ENCODE peak calls at places on chromosomes 4 and X, in six cellular contexts. One of them, this sample, is unnamed.

GRCh38 chrX:135009057-135009605 is 13.2 kb downstream of the RTL8B start:
- DNase-seq in pons: no peak
- DNase-seq in EH: no peak
- DNase-seq in choroid plexus epithelial cell: no peak
- DNase-seq in hippocampal formation: no peak
- DNase-seq in RWPE1: no peak
- DNase-seq in this sample: no peak

GRCh38 chr4:89290727-89291126 is 16.9 kb downstream of the GPRIN3 start:
- DNase-seq in pons: peak; percentile 53
- DNase-seq in EH: no peak
- DNase-seq in choroid plexus epithelial cell: peak; percentile 21
- DNase-seq in hippocampal formation: no peak
- DNase-seq in RWPE1: no peak
- DNase-seq in this sample: no peak

GRCh38 chrX:12245650-12246645 is 107.7 kb downstream of the FRMPD4 start:
- DNase-seq in pons: no peak
- DNase-seq in EH: peak; percentile 83
- DNase-seq in choroid plexus epithelial cell: peak; percentile 47
- DNase-seq in hippocampal formation: no peak
- DNase-seq in RWPE1: no peak
- DNase-seq in this sample: no peak

GRCh38 chrX:22952011-22952410 is 47.7 kb upstream of the DDX53 start:
- DNase-seq in pons: no peak
- DNase-seq in EH: peak; percentile 46
- DNase-seq in choroid plexus epithelial cell: peak; percentile 63
- DNase-seq in hippocampal formation: no peak
- DNase-seq in RWPE1: no peak
- DNase-seq in this sample: no peak

GRCh38 chr4:41213563-41214157 is 682 bp downstream of the APBB2 start:
- DNase-seq in pons: no peak
- DNase-seq in EH: peak; percentile 32
- DNase-seq in choroid plexus epithelial cell: no peak
- DNase-seq in hippocampal formation: no peak
- DNase-seq in RWPE1: no peak
- DNase-seq in this sample: peak; percentile 56

GRCh38 chr4:27010334-27010940 is 149.8 kb downstream of the STIM2 start:
- DNase-seq in pons: peak; percentile 73
- DNase-seq in EH: peak; percentile 71
- DNase-seq in choroid plexus epithelial cell: peak; percentile 89
- DNase-seq in hippocampal formation: peak; percentile 90
- DNase-seq in RWPE1: peak; percentile 53
- DNase-seq in this sample: peak; percentile 63

GRCh38 chrX:74246524-74246923 is 57.5 kb upstream of the ZCCHC13 start:
- DNase-seq in pons: no peak
- DNase-seq in EH: peak; percentile 40
- DNase-seq in choroid plexus epithelial cell: peak; percentile 39
- DNase-seq in hippocampal formation: no peak
- DNase-seq in RWPE1: no peak
- DNase-seq in this sample: no peak

GRCh38 chr4:153748378-153748777 is 11.4 kb downstream of the RNF175 start:
- DNase-seq in pons: no peak
- DNase-seq in EH: peak; percentile 67
- DNase-seq in choroid plexus epithelial cell: peak; percentile 85
- DNase-seq in hippocampal formation: no peak
- DNase-seq in RWPE1: peak; percentile 87
- DNase-seq in this sample: no peak

GRCh38 chr4:127352220-127352619 is 280.5 kb upstream of the INTU start:
- DNase-seq in pons: no peak
- DNase-seq in EH: no peak
- DNase-seq in choroid plexus epithelial cell: peak; percentile 5
- DNase-seq in hippocampal formation: no peak
- DNase-seq in RWPE1: no peak
- DNase-seq in this sample: no peak

GRCh38 chr4:41334182-41334581 is 77.5 kb downstream of the UCHL1 start:
- DNase-seq in pons: no peak
- DNase-seq in EH: no peak
- DNase-seq in choroid plexus epithelial cell: no peak
- DNase-seq in hippocampal formation: no peak
- DNase-seq in RWPE1: peak; percentile 70
- DNase-seq in this sample: peak; percentile 9

GRCh38 chrX:129577473-129577872 is 37.4 kb downstream of the OCRL start:
- DNase-seq in pons: no peak
- DNase-seq in EH: peak; percentile 81
- DNase-seq in choroid plexus epithelial cell: peak; percentile 89
- DNase-seq in hippocampal formation: no peak
- DNase-seq in RWPE1: peak; percentile 8
- DNase-seq in this sample: no peak

GRCh38 chrX:12080265-12080664 is 58.0 kb upstream of the FRMPD4 start:
- DNase-seq in pons: peak; percentile 8
- DNase-seq in EH: peak; percentile 55
- DNase-seq in choroid plexus epithelial cell: peak; percentile 59
- DNase-seq in hippocampal formation: no peak
- DNase-seq in RWPE1: peak; percentile 8
- DNase-seq in this sample: no peak

GRCh38 chr4:84726356-84726755 is 143.4 kb downstream of the CDS1 start:
- DNase-seq in pons: no peak
- DNase-seq in EH: peak; percentile 66
- DNase-seq in choroid plexus epithelial cell: no peak
- DNase-seq in hippocampal formation: no peak
- DNase-seq in RWPE1: no peak
- DNase-seq in this sample: no peak

GRCh38 chrX:71992711-71993110 is 82.1 kb downstream of the NHSL2 start:
- DNase-seq in pons: no peak
- DNase-seq in EH: no peak
- DNase-seq in choroid plexus epithelial cell: no peak
- DNase-seq in hippocampal formation: no peak
- DNase-seq in RWPE1: no peak
- DNase-seq in this sample: no peak

GRCh38 chrX:8237718-8238117 is 66.7 kb upstream of the VCX2 start:
- DNase-seq in pons: no peak
- DNase-seq in EH: no peak
- DNase-seq in choroid plexus epithelial cell: no peak
- DNase-seq in hippocampal formation: no peak
- DNase-seq in RWPE1: no peak
- DNase-seq in this sample: no peak

GRCh38 chr4:81195475-81195874 is 19.5 kb downstream of the PRKG2 start:
- DNase-seq in pons: no peak
- DNase-seq in EH: no peak
- DNase-seq in choroid plexus epithelial cell: no peak
- DNase-seq in hippocampal formation: no peak
- DNase-seq in RWPE1: no peak
- DNase-seq in this sample: no peak

GRCh38 chrX:49972313-49972712 is 49.9 kb downstream of the CLCN5 start:
- DNase-seq in pons: no peak
- DNase-seq in EH: no peak
- DNase-seq in choroid plexus epithelial cell: peak; percentile 47
- DNase-seq in hippocampal formation: no peak
- DNase-seq in RWPE1: no peak
- DNase-seq in this sample: no peak

GRCh38 chr4:77052352-77052751 is 23.4 kb downstream of the CCNI start:
- DNase-seq in pons: no peak
- DNase-seq in EH: peak; percentile 82
- DNase-seq in choroid plexus epithelial cell: peak; percentile 73
- DNase-seq in hippocampal formation: no peak
- DNase-seq in RWPE1: peak; percentile 15
- DNase-seq in this sample: peak; percentile 80

GRCh38 chrX:40272786-40273185 is 175.0 kb upstream of the BCOR start:
- DNase-seq in pons: no peak
- DNase-seq in EH: no peak
- DNase-seq in choroid plexus epithelial cell: no peak
- DNase-seq in hippocampal formation: no peak
- DNase-seq in RWPE1: no peak
- DNase-seq in this sample: no peak

This sample was measured in mucosa of descending colon.